ENCODE peak calls at places on chromosomes 1 and 21, in five cellular contexts. V is stimulated activated CD4-positive, alpha-beta T cell treated with anti-CD3 and anti-CD28 coated beads, TNF-alpha, amount 100 ng/mL, for 24 hours; J is anterior cingulate cortex; Q is activated CD4-positive, alpha-beta T cell treated with anti-CD3 and anti-CD28 coated beads, Interleukin-2, amount 50 U/mL, for 48 hours; O is G401. M is an unnamed sample.

GRCh38 chr1:21219674-21220073 is 43.0 kb upstream of the EIF4G3 start:
- DNase-seq in V (no peak), J (no peak), Q (no peak), O (no peak), M (no peak)

GRCh38 chr1:214438530-214438929 is 112.9 kb downstream of the PTPN14 start:
- DNase-seq in V (no peak), J (no peak), Q (no peak), O (no peak), M (no peak)

GRCh38 chr1:56963667-56964066 is 2.1 kb downstream of the C8B start:
- DNase-seq in V (no peak), J (no peak), Q (no peak), O (no peak), M (no peak)

GRCh38 chr1:202701200-202701599 is 9.1 kb downstream of the SYT2 start:
- DNase-seq in V (no peak), J (no peak), Q (no peak), O (no peak), M (no peak)

GRCh38 chr1:160342520-160342919 is 530 bp downstream of the COPA start:
- DNase-seq in V (no peak), J (no peak), Q (no peak), O (no peak), M (no peak)

GRCh38 chr1:178262101-178262500 is 168.2 kb downstream of the RASAL2 start:
- DNase-seq in V (no peak), J (no peak), Q (no peak), O (no peak), M (no peak)

GRCh38 chr21:37365657-37366487 is 701 bp upstream of the DYRK1A start:
- DNase-seq in V (peak), J (peak), Q (peak), O (peak), M (peak)

GRCh38 chr1:110787328-110788071 is 85.4 kb upstream of the CD53 start:
- DNase-seq in V (no peak), J (no peak), Q (no peak), O (no peak), M (no peak)

GRCh38 chr1:232904131-232904530 is 46.3 kb upstream of the NTPCR start:
- DNase-seq in V (no peak), J (no peak), Q (no peak), O (no peak), M (no peak)

GRCh38 chr1:87803395-87803794 is 474.7 kb downstream of the LMO4 start:
- DNase-seq in V (no peak), J (no peak), Q (no peak), O (no peak), M (no peak)

GRCh38 chr1:64745181-64745985 is 508 bp downstream of the RAVER2 start:
- DNase-seq in V (no peak), J (peak), Q (peak), O (no peak), M (peak)

GRCh38 chr21:45698493-45698947 is 55.0 kb downstream of the PCBP3 start:
- DNase-seq in V (no peak), J (no peak), Q (peak), O (peak), M (no peak)

GRCh38 chr1:147496571-147496970 is 44.7 kb upstream of the BCL9 start:
- DNase-seq in V (no peak), J (no peak), Q (no peak), O (no peak), M (no peak)

GRCh38 chr1:205775717-205776056 is 405 bp upstream of the RAB29 start:
- DNase-seq in V (no peak), J (no peak), Q (no peak), O (no peak), M (no peak)

GRCh38 chr21:33374874-33375644 is 28.2 kb upstream of the IFNGR2 start:
- DNase-seq in V (no peak), J (no peak), Q (no peak), O (no peak), M (no peak)

GRCh38 chr1:47978486-47978885 is 18.7 kb downstream of the TRABD2B start:
- DNase-seq in V (no peak), J (no peak), Q (no peak), O (no peak), M (no peak)

GRCh38 chr1:212287261-212287895 is 2.2 kb downstream of the PPP2R5A start:
- DNase-seq in V (no peak), J (no peak), Q (no peak), O (peak), M (no peak)

GRCh38 chr1:80251591-80251990 is 1245.1 kb upstream of the ADGRL4 start:
- DNase-seq in V (no peak), J (no peak), Q (no peak), O (no peak), M (no peak)

GRCh38 chr21:38805282-38806152 is at the start of gene ETS2:
- DNase-seq in V (peak), J (peak), Q (peak), O (peak), M (peak)

GRCh38 chr1:221972262-221973235 is 230.7 kb upstream of the DUSP10 start:
- DNase-seq in V (no peak), J (no peak), Q (no peak), O (no peak), M (no peak)

GRCh38 chr1:110059133-110059863 is 11.2 kb downstream of the ALX3 start:
- DNase-seq in V (no peak), J (no peak), Q (no peak), O (no peak), M (no peak)